ENCODE peak calls at places on chromosomes 16 and 17, in ten cellular contexts. X, I, N, F, J, S, Y, Z, D and L are unnamed samples.
A peak's percentile ranks its signal among the peaks of the same experiment; 100 is the strongest.

GRCh38 chr17:29007456-29008455 is 1.9 kb upstream of the SEZ6 start:
- DNase-seq in X (no peak), I (peak; percentile 97), N (peak; percentile 91), F (peak; percentile 33), J (no peak), S (no peak), Y (no peak), Z (no peak), D (no peak), L (no peak)

GRCh38 chr16:67449328-67449727 is 18.4 kb downstream of the HSD11B2 start:
- DNase-seq in X (peak; percentile 60), I (no peak), N (no peak), F (no peak), J (no peak), S (no peak), Y (no peak), Z (no peak), D (no peak), L (no peak)

GRCh38 chr17:62720126-62720850 is 87.8 kb downstream of the MARCHF10 start:
- DNase-seq in X (no peak), I (peak; percentile 63), N (peak; percentile 51), F (peak; percentile 20), J (no peak), S (no peak), Y (no peak), Z (no peak), D (no peak), L (no peak)

GRCh38 chr16:51430716-51431369 is 279.8 kb upstream of the SALL1 start:
- DNase-seq in X (no peak), I (no peak), N (no peak), F (no peak), J (no peak), S (no peak), Y (no peak), Z (peak; percentile 4), D (no peak), L (no peak)

GRCh38 chr16:12417830-12418229 is 385.9 kb downstream of the CPPED1 start:
- DNase-seq in X (no peak), I (no peak), N (no peak), F (no peak), J (no peak), S (no peak), Y (no peak), Z (no peak), D (no peak), L (no peak)

GRCh38 chr16:35562471-35562870 is 2103.1 kb downstream of the TP53TG3F start:
- DNase-seq in X (no peak), I (no peak), N (peak; percentile 2), F (no peak), J (no peak), S (no peak), Y (no peak), Z (no peak), D (no peak), L (no peak)

GRCh38 chr17:28612936-28613872 is 781 bp downstream of the RSKR start:
- DNase-seq in X (no peak), I (peak; percentile 56), N (peak; percentile 20), F (no peak), J (peak; percentile 62), S (no peak), Y (peak; percentile 60), Z (peak; percentile 38), D (peak; percentile 7), L (no peak)

GRCh38 chr16:10180771-10181163 is 1.5 kb downstream of the GRIN2A start:
- DNase-seq in X (peak; percentile 41), I (peak; percentile 28), N (no peak), F (no peak), J (peak; percentile 92), S (no peak), Y (no peak), Z (no peak), D (no peak), L (no peak)

GRCh38 chr17:37650419-37651003 is 7.3 kb upstream of the DDX52 start:
- DNase-seq in X (no peak), I (peak; percentile 67), N (peak; percentile 40), F (no peak), J (peak; percentile 43), S (no peak), Y (no peak), Z (peak; percentile 53), D (no peak), L (no peak)

GRCh38 chr17:76405607-76405966 is 21.2 kb downstream of the SPHK1 start:
- DNase-seq in X (peak; percentile 45), I (no peak), N (no peak), F (no peak), J (no peak), S (no peak), Y (no peak), Z (no peak), D (no peak), L (no peak)

GRCh38 chr17:50093807-50094206 is 1.3 kb upstream of the PDK2 start:
- DNase-seq in X (no peak), I (no peak), N (no peak), F (no peak), J (no peak), S (no peak), Y (no peak), Z (no peak), D (no peak), L (no peak)

DNA sequence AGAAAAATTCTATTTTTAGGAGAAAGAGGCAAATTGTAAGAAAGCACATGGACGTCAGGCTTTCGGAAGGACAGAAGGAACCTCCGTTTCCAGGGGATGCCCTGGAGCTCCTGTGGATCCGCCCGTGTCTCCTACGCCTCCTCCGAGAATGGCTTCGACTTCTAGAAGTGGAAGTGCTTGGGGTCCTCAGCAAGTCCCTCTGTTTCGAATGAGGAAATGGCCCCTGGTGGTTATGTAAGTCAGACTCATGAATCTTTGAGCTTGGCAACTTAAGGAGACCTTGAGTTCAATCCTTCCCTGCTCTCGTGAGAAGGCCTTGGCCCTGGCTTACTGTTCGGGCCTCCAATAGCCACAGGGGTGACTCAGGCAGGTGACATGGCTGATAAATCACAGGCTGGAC is 38.9 kb downstream of the COX4I1 start:
- DNase-seq in X (no peak), I (no peak), N (no peak), F (no peak), J (no peak), S (no peak), Y (no peak), Z (no peak), D (no peak), L (no peak)
- TF ChIP-seq CTCF in X (no peak), I (no peak), N (no peak), F (no peak), J (no peak), S (no peak), Y (no peak), Z (no peak), D (no peak), L (no peak)

GRCh38 chr16:57873218-57873617 is 70.9 kb upstream of the KIFC3 start:
- DNase-seq in X (no peak), I (no peak), N (no peak), F (no peak), J (peak; percentile 54), S (no peak), Y (peak; percentile 19), Z (no peak), D (no peak), L (no peak)
- TF ChIP-seq CTCF in X (no peak), I (no peak), N (no peak), F (no peak), J (no peak), S (no peak), Y (no peak), Z (no peak), D (no peak), L (no peak)

GRCh38 chr17:77832180-77832560 is 126.3 kb upstream of the TNRC6C start:
- DNase-seq in X (peak; percentile 9), I (no peak), N (no peak), F (no peak), J (no peak), S (no peak), Y (no peak), Z (no peak), D (no peak), L (peak; percentile 7)
- TF ChIP-seq CTCF in X (no peak), I (no peak), N (no peak), F (no peak), J (no peak), S (no peak), Y (no peak), Z (no peak), D (no peak), L (no peak)

GRCh38 chr17:44759096-44759915 is 518 bp downstream of the ADAM11 start:
- DNase-seq in X (no peak), I (no peak), N (no peak), F (no peak), J (no peak), S (no peak), Y (no peak), Z (no peak), D (no peak), L (no peak)
- TF ChIP-seq CTCF in X (no peak), I (no peak), N (no peak), F (no peak), J (no peak), S (no peak), Y (no peak), Z (peak; percentile 5), D (no peak), L (no peak)

GRCh38 chr17:58229881-58230280 is 8.5 kb upstream of the LPO start:
- DNase-seq in X (no peak), I (no peak), N (peak; percentile 75), F (no peak), J (no peak), S (no peak), Y (no peak), Z (no peak), D (no peak), L (no peak)

GRCh38 chr17:58231644-58232043 is 6.7 kb upstream of the LPO start:
- DNase-seq in X (no peak), I (no peak), N (no peak), F (peak; percentile 41), J (no peak), S (no peak), Y (no peak), Z (no peak), D (no peak), L (no peak)

GRCh38 chr17:58233547-58233946 is 4.8 kb upstream of the LPO start:
- DNase-seq in X (no peak), I (no peak), N (no peak), F (no peak), J (no peak), S (no peak), Y (no peak), Z (no peak), D (no peak), L (no peak)

GRCh38 chr17:58235821-58236220 is 2.6 kb upstream of the LPO start:
- DNase-seq in X (no peak), I (no peak), N (no peak), F (no peak), J (no peak), S (no peak), Y (no peak), Z (no peak), D (no peak), L (no peak)

GRCh38 chr17:58232707-58233156 is 5.7 kb upstream of the LPO start:
- DNase-seq in X (no peak), I (no peak), N (peak; percentile 94), F (peak; percentile 90), J (peak; percentile 16), S (no peak), Y (peak; percentile 64), Z (peak; percentile 65), D (no peak), L (no peak)
- TF ChIP-seq CTCF in X (no peak), I (no peak), N (no peak), F (no peak), J (no peak), S (no peak), Y (no peak), Z (no peak), D (no peak), L (no peak)

GRCh38 chr16:55971447-55971846 is 96.3 kb upstream of the CES5A start:
- DNase-seq in X (no peak), I (no peak), N (no peak), F (no peak), J (no peak), S (no peak), Y (no peak), Z (no peak), D (no peak), L (no peak)
- TF ChIP-seq CTCF in X (no peak), I (no peak), N (no peak), F (no peak), J (no peak), S (no peak), Y (no peak), Z (no peak), D (no peak), L (no peak)